ENCODE peak calls at places on chromosomes 4 and X, in seven cellular contexts. A is IMR-90, O is caudate nucleus, E is fibroblast of lung, G is NCI-H1092 treated with DMSO at 0.1 percent for 48 hours, K is PC-9, M is heart left ventricle. C is an unnamed sample.

GRCh38 chrX:74422576-74423288 is 1.4 kb downstream of the SLC16A2 start:
- DNase-seq in A (peak), O (peak), E (peak), G (peak), K (no peak), M (peak), C (peak)

GRCh38 chrX:53445977-53446376 is 11.8 kb upstream of the HSD17B10 start:
- DNase-seq in A (peak), O (peak), E (peak), G (peak), K (peak), M (peak), C (peak)

GRCh38 chr4:88792268-88792781 is 94.7 kb upstream of the NAP1L5 start:
- DNase-seq in A (peak), O (no peak), E (peak), G (no peak), K (no peak), M (no peak), C (no peak)

GRCh38 chrX:134670241-134670811 is 12.1 kb upstream of the PLAC1 start:
- DNase-seq in A (peak), O (no peak), E (peak), G (no peak), K (peak), M (no peak), C (peak)

GRCh38 chrX:23964177-23964576 is 56.4 kb downstream of the CXorf58 start:
- DNase-seq in A (no peak), O (no peak), E (no peak), G (no peak), K (no peak), M (no peak), C (no peak)

GRCh38 chr4:183798921-183799307 is 106.2 kb upstream of the STOX2 start:
- DNase-seq in A (no peak), O (peak), E (no peak), G (no peak), K (no peak), M (no peak), C (no peak)

GRCh38 chrX:45740291-45740690 is 539.6 kb upstream of the DIPK2B start:
- DNase-seq in A (no peak), O (no peak), E (no peak), G (no peak), K (no peak), M (no peak), C (no peak)

GRCh38 chrX:13092455-13092941 is 48.1 kb upstream of the FAM9C start:
- DNase-seq in A (no peak), O (no peak), E (no peak), G (no peak), K (no peak), M (no peak), C (peak)

GRCh38 chr4:117691572-117692351 is 342.5 kb upstream of the NDST3 start:
- DNase-seq in A (no peak), O (no peak), E (no peak), G (no peak), K (no peak), M (no peak), C (no peak)

GRCh38 chrX:10979956-10980355 is 131.2 kb upstream of the HCCS start:
- DNase-seq in A (peak), O (no peak), E (peak), G (no peak), K (no peak), M (no peak), C (no peak)

GRCh38 chr4:74105656-74106275 is 6.8 kb upstream of the CXCL2 start:
- DNase-seq in A (no peak), O (no peak), E (no peak), G (no peak), K (no peak), M (no peak), C (peak)

GRCh38 chr4:169253904-169254303 is 16.9 kb downstream of the SH3RF1 start:
- DNase-seq in A (peak), O (no peak), E (peak), G (no peak), K (no peak), M (no peak), C (no peak)

C was measured in psoas muscle.